ENCODE peak calls at places on chromosomes 1 and 21, in six cellular contexts. B is HCT116, U is astrocyte, G is MM.1S, Y is GM23248, L is hepatocyte. V is an unnamed sample.

GRCh38 chr21:41361053-41361785 is 608 bp upstream of the MX2 start:
- DNase-seq in B (no peak), U (no peak), G (no peak), Y (no peak), L (no peak), V (no peak)

GRCh38 chr1:79259390-79260336 is 253.1 kb upstream of the ADGRL4 start:
- DNase-seq in B (no peak), U (peak; percentile 16), G (peak; percentile 48), Y (peak; percentile 72), L (peak; percentile 29), V (no peak)

GRCh38 chr1:182193908-182194550 is 132.5 kb upstream of the ZNF648 start:
- DNase-seq in B (no peak), U (peak; percentile 37), G (no peak), Y (peak; percentile 86), L (no peak), V (no peak)

GRCh38 chr1:960371-961131 is at the start of gene KLHL17:
- DNase-seq in B (no peak), U (no peak), G (peak; percentile 76), Y (peak; percentile 84), L (peak; percentile 88), V (peak; percentile 84)

GRCh38 chr1:181676269-181676668 is 193.0 kb downstream of the CACNA1E start:
- DNase-seq in B (peak; percentile 13), U (no peak), G (peak; percentile 64), Y (peak; percentile 49), L (peak; percentile 54), V (peak; percentile 10)

GRCh38 chr21:34639882-34640788 is 25.2 kb upstream of the RCAN1 start:
- DNase-seq in B (no peak), U (no peak), G (peak; percentile 92), Y (peak; percentile 47), L (no peak), V (peak; percentile 78)

GRCh38 chr1:214028999-214029406 is 41.2 kb downstream of the PROX1 start:
- DNase-seq in B (no peak), U (no peak), G (no peak), Y (no peak), L (no peak), V (no peak)

GRCh38 chr1:113830039-113830438 is 17.8 kb upstream of the RSBN1 start:
- DNase-seq in B (no peak), U (peak; percentile 39), G (no peak), Y (peak; percentile 51), L (no peak), V (no peak)

GRCh38 chr1:10615336-10615735 is 140.6 kb downstream of the PEX14 start:
- DNase-seq in B (no peak), U (peak; percentile 34), G (no peak), Y (no peak), L (no peak), V (no peak)

GRCh38 chr21:25638634-25639166 is 358 bp upstream of the JAM2 start:
- DNase-seq in B (no peak), U (no peak), G (no peak), Y (peak; percentile 43), L (no peak), V (no peak)

GRCh38 chr1:91335607-91336006 is 69.0 kb downstream of the HFM1 start:
- DNase-seq in B (no peak), U (no peak), G (no peak), Y (no peak), L (no peak), V (no peak)

GRCh38 chr1:240732390-240732789 is 120.4 kb upstream of the GREM2 start:
- DNase-seq in B (peak; percentile 12), U (peak; percentile 56), G (peak; percentile 77), Y (peak; percentile 79), L (peak; percentile 79), V (no peak)

GRCh38 chr21:39938086-39938611 is 70.9 kb downstream of the PCP4 start:
- DNase-seq in B (no peak), U (no peak), G (no peak), Y (no peak), L (no peak), V (no peak)

GRCh38 chr1:162405800-162406199 is 6.1 kb downstream of the SH2D1B start:
- DNase-seq in B (no peak), U (no peak), G (no peak), Y (no peak), L (no peak), V (no peak)

GRCh38 chr1:182495002-182495401 is 45.1 kb downstream of the RGSL1 start:
- DNase-seq in B (no peak), U (no peak), G (no peak), Y (no peak), L (no peak), V (no peak)

GRCh38 chr1:77281491-77282186 is at the start of gene AK5:
- DNase-seq in B (no peak), U (peak; percentile 41), G (no peak), Y (peak; percentile 83), L (peak; percentile 61), V (no peak)

GRCh38 chr1:8818325-8818775 is 910 bp upstream of the RERE start:
- DNase-seq in B (peak; percentile 42), U (peak; percentile 68), G (no peak), Y (peak; percentile 91), L (peak; percentile 63), V (no peak)

GRCh38 chr1:42258218-42258617 is 76.8 kb downstream of the FOXJ3 start:
- DNase-seq in B (no peak), U (peak; percentile 33), G (peak; percentile 54), Y (no peak), L (no peak), V (no peak)

GRCh38 chr1:209433649-209434031 is 149.9 kb upstream of the CAMK1G start:
- DNase-seq in B (no peak), U (peak; percentile 22), G (no peak), Y (peak; percentile 24), L (no peak), V (no peak)

GRCh38 chr1:154430903-154431302 is 25.8 kb downstream of the IL6R start:
- DNase-seq in B (no peak), U (peak; percentile 18), G (no peak), Y (no peak), L (peak; percentile 66), V (no peak)

GRCh38 chr21:17780539-17780938 is 38.6 kb downstream of the C21orf91 start:
- DNase-seq in B (no peak), U (peak; percentile 4), G (peak; percentile 94), Y (no peak), L (no peak), V (no peak)

GRCh38 chr1:240417317-240417716 is 194.6 kb downstream of the GREM2 start:
- DNase-seq in B (no peak), U (no peak), G (no peak), Y (peak; percentile 62), L (no peak), V (no peak)

GRCh38 chr1:109947582-109948284 is 36.8 kb upstream of the AHCYL1 start:
- DNase-seq in B (no peak), U (no peak), G (no peak), Y (no peak), L (no peak), V (no peak)

GRCh38 chr1:112522621-112523020 is 13.9 kb downstream of the WNT2B start:
- DNase-seq in B (no peak), U (peak; percentile 97), G (no peak), Y (peak; percentile 87), L (peak; percentile 28), V (no peak)

GRCh38 chr1:176670853-176671252 is 207.9 kb downstream of the PAPPA2 start:
- DNase-seq in B (no peak), U (no peak), G (no peak), Y (no peak), L (no peak), V (no peak)

DNA sequence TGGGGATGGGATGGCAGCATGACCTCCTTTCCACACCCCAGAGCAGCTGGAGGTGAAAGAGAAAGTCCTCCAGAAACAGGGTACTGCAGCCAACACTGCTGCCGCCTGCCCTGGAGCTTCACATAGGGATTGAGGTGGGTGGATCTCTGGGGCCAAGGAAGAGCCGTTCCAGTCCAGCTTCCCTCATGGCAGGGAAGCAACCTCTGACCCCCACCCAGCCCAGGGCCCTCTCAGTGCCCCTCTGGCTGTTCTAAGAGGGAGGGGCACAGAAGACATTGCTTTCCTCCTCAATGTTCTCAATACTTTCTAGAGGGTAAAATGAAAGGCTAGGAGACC is 5.7 kb downstream of the KIF21B start:
- DNase-seq in B (no peak), U (no peak), G (no peak), Y (no peak), L (no peak), V (no peak)
- H3K27ac ChIP-seq in B (no peak overlapping the region), U (no peak overlapping the region), G (peak overlapping the region; percentile 95), Y (no peak overlapping the region), L (no peak overlapping the region), V (peak overlapping the region; percentile 88)

DNA sequence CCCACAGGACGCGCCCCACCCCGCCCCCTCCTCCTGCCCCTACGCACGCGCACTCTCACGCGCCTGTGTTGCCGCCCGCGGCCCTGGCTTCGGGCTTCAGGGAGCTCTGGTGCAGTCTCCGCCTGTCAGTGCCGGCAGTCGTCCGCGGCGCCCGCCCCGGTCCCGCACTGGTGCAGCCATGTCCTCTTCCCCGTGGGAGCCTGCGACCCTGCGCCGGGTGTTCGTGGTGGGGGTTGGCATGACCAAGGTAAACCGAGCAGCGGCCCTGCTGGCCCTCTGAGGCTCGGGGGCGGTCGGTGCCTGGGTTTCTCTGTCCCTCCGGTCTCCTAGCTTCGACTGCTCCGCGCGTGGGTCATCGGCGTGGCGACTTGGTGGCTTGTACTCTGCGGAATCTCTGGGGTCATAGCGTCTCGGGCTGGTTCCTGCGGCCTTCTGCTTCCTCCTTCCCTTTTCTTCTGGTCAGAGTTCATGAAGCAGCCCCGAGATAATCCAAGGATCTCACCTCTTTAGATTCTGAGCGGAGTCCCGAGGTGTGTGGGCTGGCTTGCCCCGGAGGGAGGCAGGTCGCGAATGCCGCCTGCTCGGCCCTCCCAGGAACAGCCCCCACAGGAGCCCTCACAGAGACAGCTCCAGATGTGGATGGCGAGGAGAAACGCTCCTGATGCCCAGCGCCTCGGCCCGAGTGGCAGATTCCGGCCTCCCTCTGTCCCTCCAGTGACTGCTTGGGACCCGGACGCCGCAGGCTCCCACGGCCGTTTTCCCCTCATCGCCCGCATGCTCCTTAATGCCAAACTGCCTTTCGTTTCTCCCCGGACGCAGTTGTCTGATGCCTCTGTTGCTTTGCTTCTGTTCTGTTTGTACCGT is at the start of gene SCP2:
- DNase-seq in B (peak; percentile 8), U (peak; percentile 51), G (peak; percentile 81), Y (peak; percentile 89), L (peak; percentile 88), V (peak; percentile 74)
- TF ChIP-seq EZH2 in B (no peak), U (no peak), G (no peak), Y (no peak), L (no peak), V (no peak)

GRCh38 chr1:155932487-155932886 is 1.7 kb downstream of the KHDC4 start:
- DNase-seq in B (no peak), U (no peak), G (no peak), Y (peak; percentile 74), L (no peak), V (no peak)

GRCh38 chr1:155932085-155932484 is 2.1 kb downstream of the KHDC4 start:
- DNase-seq in B (no peak), U (no peak), G (no peak), Y (peak; percentile 29), L (no peak), V (no peak)

GRCh38 chr1:155933591-155934096 is 569 bp downstream of the KHDC4 start:
- DNase-seq in B (no peak), U (no peak), G (no peak), Y (peak; percentile 37), L (no peak), V (peak; percentile 28)

GRCh38 chr1:155934933-155935590 is 849 bp upstream of the KHDC4 start:
- DNase-seq in B (no peak), U (no peak), G (no peak), Y (peak; percentile 43), L (no peak), V (peak; percentile 24)

GRCh38 chr1:155934097-155934932 is at the start of gene KHDC4:
- DNase-seq in B (peak; percentile 98), U (peak; percentile 97), G (peak; percentile 100), Y (peak; percentile 99), L (peak; percentile 98), V (peak; percentile 97)
- H2AFZ ChIP-seq in B (peak within 1 kb of the TSS; percentile 14), U (peak within 1 kb of the TSS; percentile 80), G (peak within 1 kb of the TSS; percentile 43), Y (peak within 1 kb of the TSS; percentile 92), L (peak within 1 kb of the TSS; percentile 57), V (peak within 1 kb of the TSS; percentile 91)

GRCh38 chr21:45409466-45410150 is 4.6 kb downstream of the COL18A1 start:
- DNase-seq in B (no peak), U (no peak), G (no peak), Y (no peak), L (no peak), V (no peak)
- H3K27ac ChIP-seq in B (no peak overlapping the region), U (no peak overlapping the region), G (no peak overlapping the region), Y (no peak overlapping the region), L (peak overlapping the region; percentile 89), V (no peak overlapping the region)